ENCODE peak calls at places on chromosomes 16 and 17, in six cellular contexts. D is mucosa of descending colon, Z is Right ventricle myocardium superior, E is H7, C is GM04503, A is NCI-H748 treated with DMSO at 0.1 percent for 48 hours. P is an unnamed sample.

GRCh38 chr16:54431997-54432367 is 145.4 kb upstream of the IRX3 start:
- DNase-seq in C (no peak), D (no peak), Z (no peak), E (no peak), A (no peak), P (no peak)

GRCh38 chr16:81804134-81804610 is 25.1 kb downstream of the PLCG2 start:
- DNase-seq in C (no peak), E (no peak), D (no peak), Z (no peak), A (no peak), P (no peak)

GRCh38 chr16:83917152-83918120 is 18.5 kb downstream of the MLYCD start:
- DNase-seq in E (no peak), A (no peak), D (no peak), C (no peak), Z (no peak), P (no peak)

GRCh38 chr16:87235810-87236515 is 81.2 kb downstream of the C16orf95 start:
- DNase-seq in C (no peak), A (no peak), E (peak), Z (no peak), D (no peak), P (peak)

GRCh38 chr16:70715113-70715711 is 29.4 kb upstream of the MTSS2 start:
- DNase-seq in C (peak), Z (peak), E (no peak), D (no peak), A (no peak), P (no peak)

GRCh38 chr16:30903002-30903401 is 6.6 kb downstream of the CTF1 start:
- DNase-seq in C (no peak), E (peak), D (no peak), Z (no peak), A (no peak), P (no peak)

GRCh38 chr16:56195151-56195550 is 3.9 kb downstream of the GNAO1 start:
- DNase-seq in D (no peak), Z (no peak), C (no peak), E (no peak), A (no peak), P (no peak)

GRCh38 chr16:88533381-88533831 is 36.8 kb upstream of the ZC3H18 start:
- DNase-seq in Z (no peak), C (no peak), A (no peak), D (peak), E (no peak), P (no peak)

GRCh38 chr17:58319181-58320162 is 9.1 kb downstream of the TSPOAP1 start:
- DNase-seq in E (peak), A (no peak), Z (peak), C (no peak), D (no peak), P (no peak)

P was measured in H9.